ENCODE peak calls at places on chromosomes 12 and 14, in five cellular contexts. P is mammary epithelial cell, F is stomach, Z is transverse colon, Q is body of pancreas. U is an unnamed sample. For H3K4me1, the result is how much of the 10 kb centered on the place peaks cover.

GRCh38 chr12:93682846-93683261 is 5.7 kb downstream of the CRADD start:
- DNase-seq in P (no peak), F (no peak), Z (no peak), Q (no peak), U (no peak)

GRCh38 chr12:47590771-47591368 is 115.0 kb downstream of the RPAP3 start:
- DNase-seq in P (no peak), F (no peak), Z (no peak), Q (no peak), U (no peak)

GRCh38 chr12:82645414-82645813 is 41.3 kb upstream of the TMTC2 start:
- DNase-seq in P (peak), F (no peak), Z (no peak), Q (no peak), U (no peak)

GRCh38 chr14:25406818-25407217 is 356.9 kb upstream of the STXBP6 start:
- DNase-seq in P (peak), F (no peak), Z (peak), Q (no peak), U (no peak)

GRCh38 chr14:60643443-60644402 is 5.6 kb downstream of the SIX1 start:
- DNase-seq in P (no peak), F (no peak), Z (no peak), Q (no peak), U (no peak)

GRCh38 chr14:73634333-73634833 is 10.4 kb upstream of the DNAL1 start:
- DNase-seq in P (no peak), F (peak), Z (peak), Q (peak), U (no peak)

GRCh38 chr14:79656496-79656895 is 554.8 kb downstream of the DIO2 start:
- DNase-seq in P (no peak), F (no peak), Z (no peak), Q (no peak), U (no peak)

GRCh38 chr12:56011509-56012090 is 9.2 kb upstream of the IKZF4 start:
- DNase-seq in P (no peak), F (no peak), Z (no peak), Q (no peak), U (no peak)

GRCh38 chr14:64706552-64707193 is 2.4 kb downstream of the PLEKHG3 start:
- DNase-seq in P (no peak), F (no peak), Z (no peak), Q (peak), U (no peak)

GRCh38 chr14:69877492-69877891 is 1.7 kb upstream of the SMOC1 start:
- DNase-seq in P (peak), F (no peak), Z (no peak), Q (no peak), U (no peak)

GRCh38 chr14:104114421-104115130 is 23.8 kb upstream of the KIF26A start:
- DNase-seq in P (no peak), F (peak), Z (no peak), Q (no peak), U (no peak)

GRCh38 chr12:28870839-28871440 is 278.1 kb upstream of the FAR2 start:
- DNase-seq in P (peak), F (no peak), Z (no peak), Q (no peak), U (no peak)

GRCh38 chr14:34971381-34971780 is 11.4 kb upstream of the SRP54 start:
- DNase-seq in P (peak), F (no peak), Z (no peak), Q (no peak), U (no peak)

GRCh38 chr14:105168496-105168978 is at the start of gene JAG2:
- DNase-seq in P (peak), F (peak), Z (peak), Q (peak), U (no peak)

GRCh38 chr12:96237465-96238077 is 43.4 kb downstream of the ELK3 start:
- DNase-seq in P (peak), F (peak), Z (peak), Q (peak), U (peak)

GRCh38 chr14:22888662-22889061 is 5.6 kb downstream of the REM2 start:
- DNase-seq in P (no peak), F (no peak), Z (no peak), Q (no peak), U (no peak)

GRCh38 chr14:69464829-69465228 is 19.7 kb upstream of the PLEKHD1 start:
- DNase-seq in P (no peak), F (no peak), Z (no peak), Q (no peak), U (no peak)

GRCh38 chr12:89949457-89950195 is 241.0 kb upstream of the ATP2B1 start:
- DNase-seq in P (peak), F (no peak), Z (peak), Q (no peak), U (no peak)

GRCh38 chr12:53759261-53759660 is 7.5 kb upstream of the CISTR start:
- DNase-seq in P (no peak), F (no peak), Z (no peak), Q (no peak), U (no peak)

GRCh38 chr12:57592551-57593165 is 1.7 kb downstream of the PIP4K2C start:
- DNase-seq in P (peak), F (no peak), Z (no peak), Q (no peak), U (no peak)

GRCh38 chr12:98635657-98636323 is 8.8 kb downstream of the IKBIP start:
- DNase-seq in P (peak), F (no peak), Z (no peak), Q (no peak), U (no peak)

GRCh38 chr14:52351561-52352491 is 37.7 kb downstream of the PTGER2 start:
- DNase-seq in P (peak), F (no peak), Z (no peak), Q (no peak), U (no peak)

GRCh38 chr14:34075826-34076225 is 125.0 kb upstream of the EGLN3 start:
- DNase-seq in P (no peak), F (no peak), Z (no peak), Q (no peak), U (no peak)

GRCh38 chr14:72492196-72492595 is 401.7 kb downstream of the DPF3 start:
- DNase-seq in P (no peak), F (no peak), Z (no peak), Q (no peak), U (no peak)

GRCh38 chr14:60331201-60332045 is 82.4 kb downstream of the PPM1A start:
- DNase-seq in P (no peak), F (peak), Z (peak), Q (peak), U (peak)

GRCh38 chr14:91873476-91874265 is 6.3 kb upstream of the TC2N start:
- DNase-seq in P (peak), F (peak), Z (peak), Q (peak), U (no peak)
- H3K4me1 ChIP-seq in P (under half), F (under half), Z (half or more), Q (half or more), U (under half)

DNA sequence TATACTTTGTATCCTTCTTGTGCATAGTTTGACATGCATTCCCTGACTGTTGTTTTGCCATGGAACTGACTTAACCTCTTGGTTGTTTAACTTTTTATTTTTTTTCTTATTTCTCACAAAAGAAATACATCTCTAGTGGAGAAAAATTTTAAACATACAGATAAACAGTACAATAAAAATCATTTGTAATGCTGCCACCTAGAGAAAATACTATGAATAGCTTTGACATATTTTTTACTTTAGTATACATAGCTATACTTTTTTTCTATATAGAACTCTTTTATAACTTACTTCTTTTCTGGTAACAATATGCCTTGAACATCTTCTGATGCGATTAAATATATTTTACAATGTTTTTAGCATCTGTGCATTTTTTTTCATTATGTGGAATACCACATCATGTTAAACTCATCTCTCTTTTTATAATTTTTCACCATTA is 184.5 kb downstream of the AKAP6 start:
- DNase-seq in P (peak), F (no peak), Z (no peak), Q (no peak), U (no peak)
- H3K27ac ChIP-seq in P (peak), F (no peak), Z (no peak), Q (no peak), U (no peak)

DNA sequence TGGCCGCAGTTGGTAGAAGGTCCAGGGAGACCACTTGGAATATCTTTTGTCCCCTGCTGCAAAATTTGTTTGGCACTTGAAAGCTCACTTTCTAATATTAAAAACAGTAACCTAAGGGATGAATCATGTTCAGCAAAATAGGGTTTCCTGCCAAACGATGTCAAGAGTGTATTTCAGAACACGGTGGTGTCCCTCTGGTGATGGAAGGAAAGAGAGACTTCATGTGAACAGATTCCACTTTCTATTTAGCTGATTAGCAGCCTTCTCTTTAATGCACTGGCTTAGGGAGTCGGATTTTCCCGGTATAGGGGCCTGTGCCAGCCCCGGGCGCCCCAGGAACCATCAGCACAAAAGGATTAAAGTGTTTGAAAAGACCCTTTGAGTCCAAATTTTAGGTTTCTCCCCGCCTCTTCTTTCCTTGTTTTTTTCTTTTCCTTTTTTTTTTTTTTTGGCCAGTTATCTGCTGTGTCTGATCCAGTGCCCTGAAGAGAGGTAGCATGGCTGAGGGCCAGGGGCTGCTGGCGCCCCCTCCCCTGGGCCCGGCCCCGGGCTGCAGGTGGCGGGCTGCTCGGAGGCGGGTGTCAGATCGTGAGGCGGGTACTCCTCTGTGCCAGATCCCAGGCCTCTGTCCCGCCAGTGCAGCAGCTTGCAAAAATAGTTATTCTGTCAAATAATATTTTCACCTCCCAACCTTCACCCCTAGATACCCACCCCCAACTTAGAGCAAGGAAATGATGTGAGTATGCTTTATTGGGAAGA is 88.3 kb downstream of the TESC start:
- DNase-seq in P (no peak), F (no peak), Z (no peak), Q (no peak), U (no peak)
- TF ChIP-seq CTCF in P (no peak), F (no peak), Z (no peak), Q (no peak), U (no peak)

GRCh38 chr14:32594766-32595165 is 265.7 kb downstream of the AKAP6 start:
- DNase-seq in P (peak), F (no peak), Z (no peak), Q (no peak), U (no peak)
- H3K4me1 ChIP-seq in P (under half), F (under half), Z (under half), Q (under half), U (under half)

U was measured in tibial nerve.